ENCODE peak calls at places on chromosome 18, in five cellular contexts. M is T-cell, A is naive B cell, F is ELF-1, V is NCI-H460. Y is an unnamed sample.

GRCh38 chr18:56550121-56550520 is 88.3 kb downstream of the TXNL1 start:
- DNase-seq in M (no peak), A (no peak), F (no peak), V (no peak), Y (no peak)

GRCh38 chr18:25164837-25165791 is 186.9 kb downstream of the ZNF521 start:
- DNase-seq in M (no peak), A (no peak), F (peak; percentile 5), V (no peak), Y (no peak)

GRCh38 chr18:69752737-69753380 is 194.8 kb downstream of the CD226 start:
- DNase-seq in M (no peak), A (no peak), F (peak; percentile 54), V (peak; percentile 41), Y (no peak)

GRCh38 chr18:8631265-8631664 is 22.0 kb downstream of the RAB12 start:
- DNase-seq in M (no peak), A (no peak), F (no peak), V (no peak), Y (no peak)

GRCh38 chr18:59041296-59041695 is 98.4 kb upstream of the SEC11C start:
- DNase-seq in M (no peak), A (no peak), F (no peak), V (no peak), Y (no peak)

GRCh38 chr18:24488824-24489493 is 28.5 kb downstream of the HRH4 start:
- DNase-seq in M (no peak), A (peak; percentile 38), F (peak; percentile 25), V (peak; percentile 21), Y (no peak)

GRCh38 chr18:79847606-79848293 is 50.0 kb downstream of the KCNG2 start:
- DNase-seq in M (no peak), A (no peak), F (no peak), V (no peak), Y (no peak)

GRCh38 chr18:3261393-3262233 is at the start of gene MYL12B:
- DNase-seq in M (peak; percentile 67), A (peak; percentile 86), F (peak; percentile 90), V (peak; percentile 58), Y (peak; percentile 80)

GRCh38 chr18:43705850-43706249 is 428.6 kb upstream of the SYT4 start:
- DNase-seq in M (no peak), A (no peak), F (no peak), V (no peak), Y (no peak)

GRCh38 chr18:5424903-5425302 is 118.9 kb downstream of the EPB41L3 start:
- DNase-seq in M (no peak), A (no peak), F (no peak), V (peak; percentile 36), Y (no peak)

GRCh38 chr18:62715829-62716678 is 713 bp downstream of the PHLPP1 start:
- DNase-seq in M (peak; percentile 41), A (peak; percentile 75), F (peak; percentile 61), V (no peak), Y (peak; percentile 26)

Y was measured in effector memory CD4-positive, alpha-beta T cell.